ENCODE peak calls at places on chromosomes 16 and 17, in four cellular contexts. B, W, I and S are unnamed samples.

GRCh38 chr17:9195346-9195870 is 174.1 kb downstream of the NTN1 start:
- DNase-seq in I (no peak), B (no peak), W (no peak), S (no peak)

GRCh38 chr16:741986-742629 is 1.3 kb upstream of the CIAO3 start:
- DNase-seq in B (no peak), W (no peak), I (no peak), S (no peak)

GRCh38 chr17:80071116-80071980 is 30.0 kb upstream of the GAA start:
- DNase-seq in B (peak), W (no peak), I (no peak), S (peak)

GRCh38 chr17:76150712-76151622 is 9.9 kb upstream of the FOXJ1 start:
- DNase-seq in W (no peak), I (no peak), B (no peak), S (no peak)

GRCh38 chr16:72013389-72013788 is 4.8 kb downstream of the DHODH start:
- DNase-seq in I (no peak), W (no peak), B (peak), S (no peak)

GRCh38 chr17:57624390-57624789 is 120.7 kb downstream of the CCDC182 start:
- DNase-seq in I (no peak), W (no peak), B (no peak), S (no peak)

GRCh38 chr17:62968445-62968923 is 2.4 kb downstream of the TANC2 start:
- DNase-seq in I (no peak), B (peak), W (peak), S (peak)

GRCh38 chr16:13919330-13919682 is 648 bp upstream of the ERCC4 start:
- DNase-seq in I (no peak), W (peak), B (peak), S (no peak)

GRCh38 chr16:71807905-71808592 is 585 bp downstream of the AP1G1 start:
- DNase-seq in W (peak), B (peak), I (no peak), S (no peak)

GRCh38 chr17:17712268-17712924 is 31.1 kb downstream of the RAI1 start:
- DNase-seq in I (peak), B (peak), W (peak), S (peak)

GRCh38 chr16:90016339-90016950 is 2.8 kb downstream of the DBNDD1 start:
- DNase-seq in W (no peak), B (no peak), I (no peak), S (no peak)

GRCh38 chr17:81636505-81637288 is at the start of the genes NPLOC4 and TSPAN10:
- DNase-seq in W (peak), I (no peak), B (peak), S (peak)

GRCh38 chr16:49930841-49931240 is 74.9 kb upstream of the ZNF423 start:
- DNase-seq in I (no peak), B (no peak), W (no peak), S (no peak)
- TF ChIP-seq CTCF in I (no peak), B (no peak), W (no peak), S (no peak)

DNA sequence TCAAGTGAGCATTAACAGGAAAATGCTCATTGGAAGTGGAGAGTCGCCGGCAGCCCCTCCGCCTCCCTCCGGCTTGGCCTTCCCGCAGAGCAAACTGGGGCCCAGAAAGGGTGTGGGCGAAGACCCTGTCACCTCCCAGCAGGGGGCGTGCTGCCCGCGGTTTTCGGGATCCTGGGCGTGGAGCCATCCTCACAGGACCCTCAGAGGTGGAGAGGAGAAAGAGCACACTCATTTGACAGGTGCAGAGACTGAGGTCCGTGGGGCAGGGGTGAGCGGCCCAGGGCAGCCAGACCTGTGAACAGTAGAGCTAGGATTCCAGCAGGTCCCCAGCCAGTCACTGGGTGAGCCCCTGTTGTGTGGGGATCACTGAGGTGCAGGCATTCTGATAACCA is 1002.9 kb downstream of the KCNJ18 start:
- DNase-seq in B (no peak), I (no peak), W (no peak), S (no peak)
- TF ChIP-seq CTCF in B (no peak), I (no peak), W (no peak), S (no peak)

DNA sequence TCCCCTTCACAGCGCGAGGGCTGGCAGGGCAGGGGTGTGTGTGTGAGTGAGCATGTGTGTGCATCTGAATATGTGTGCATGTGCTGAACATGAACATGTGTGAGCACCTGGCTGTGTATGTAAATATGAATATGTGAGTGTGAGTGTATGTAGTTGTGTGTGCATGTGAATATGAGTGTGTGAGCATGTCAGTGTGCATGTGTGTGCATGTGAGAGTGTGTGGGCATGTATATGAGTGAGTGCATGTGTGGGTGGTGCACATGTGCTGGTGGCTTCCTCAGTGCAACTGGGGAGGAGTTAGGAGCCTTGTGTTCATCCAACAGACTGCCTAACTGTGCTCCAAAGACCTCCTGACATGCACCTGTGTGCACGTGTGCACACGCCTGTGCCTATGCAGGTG is 1.3 kb downstream of the TMEM235 start:
- DNase-seq in W (no peak), B (no peak), I (no peak), S (no peak)
- TF ChIP-seq CTCF in W (no peak), B (no peak), I (no peak), S (no peak)

DNA sequence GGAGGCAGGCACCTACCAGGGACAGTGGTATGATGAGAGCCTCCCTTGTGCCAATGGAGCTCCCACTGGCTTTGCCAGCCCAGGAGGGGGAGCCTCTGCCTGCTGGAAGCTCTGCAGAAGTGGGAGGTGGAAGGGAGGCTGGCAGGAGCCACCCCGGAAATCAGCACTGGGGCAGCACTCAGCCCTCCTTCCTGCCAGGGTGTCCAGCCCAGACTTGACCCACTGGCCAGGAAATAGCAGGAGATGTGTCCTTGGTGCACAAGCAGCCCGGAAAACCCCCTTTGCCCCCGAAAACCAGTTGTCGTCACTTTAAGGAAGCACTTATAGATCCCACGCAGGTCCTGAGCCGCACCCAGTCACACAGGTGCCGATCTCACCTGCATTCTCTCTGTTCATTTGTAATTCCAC is 49.3 kb upstream of the CACNG4 start:
- DNase-seq in B (peak), I (no peak), W (no peak), S (no peak)
- TF ChIP-seq CTCF in B (peak), I (peak), W (no peak), S (peak)

DNA sequence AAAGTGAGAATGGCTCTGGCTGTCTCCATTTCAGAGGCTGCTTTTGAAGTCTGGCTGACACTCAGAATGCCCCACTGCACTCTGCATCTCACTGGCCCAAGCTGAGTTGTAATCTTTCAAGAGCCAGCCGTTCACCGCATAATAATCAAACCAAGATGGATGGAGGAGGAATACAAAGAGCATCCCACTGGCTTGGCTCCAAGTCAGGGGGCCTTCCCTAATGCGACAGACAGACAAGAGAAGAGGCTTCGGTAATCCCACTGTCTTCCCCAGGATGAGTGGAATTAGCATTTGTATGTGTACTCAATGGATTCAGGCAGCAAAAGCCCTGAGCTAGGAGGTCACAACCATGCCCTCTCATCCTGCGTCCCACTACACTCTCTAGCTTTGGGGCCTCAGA is 68.0 kb downstream of the CBLN1 start:
- DNase-seq in B (no peak), W (no peak), I (no peak), S (no peak)
- TF ChIP-seq CTCF in B (no peak), W (no peak), I (no peak), S (no peak)

DNA sequence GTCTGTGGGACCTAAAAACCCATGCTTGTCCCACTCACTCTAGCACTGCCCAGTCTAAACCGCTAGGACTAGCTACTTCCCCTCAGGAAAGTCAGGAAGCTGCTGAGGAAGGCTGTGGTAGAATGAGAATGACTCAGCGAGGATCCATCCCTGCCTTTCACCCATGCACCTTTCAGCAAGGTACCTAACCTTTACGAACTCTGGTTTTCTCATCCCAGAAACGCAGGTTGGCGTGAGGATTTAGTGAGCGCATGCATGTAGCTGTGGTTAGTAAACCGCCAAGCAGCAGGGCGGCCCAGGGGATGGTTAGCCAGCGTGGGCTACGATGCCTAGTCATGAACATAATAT is 26.3 kb upstream of the RFFL start:
- DNase-seq in W (no peak), B (peak), I (no peak), S (no peak)
- TF ChIP-seq CTCF in W (no peak), B (no peak), I (no peak), S (no peak)

DNA sequence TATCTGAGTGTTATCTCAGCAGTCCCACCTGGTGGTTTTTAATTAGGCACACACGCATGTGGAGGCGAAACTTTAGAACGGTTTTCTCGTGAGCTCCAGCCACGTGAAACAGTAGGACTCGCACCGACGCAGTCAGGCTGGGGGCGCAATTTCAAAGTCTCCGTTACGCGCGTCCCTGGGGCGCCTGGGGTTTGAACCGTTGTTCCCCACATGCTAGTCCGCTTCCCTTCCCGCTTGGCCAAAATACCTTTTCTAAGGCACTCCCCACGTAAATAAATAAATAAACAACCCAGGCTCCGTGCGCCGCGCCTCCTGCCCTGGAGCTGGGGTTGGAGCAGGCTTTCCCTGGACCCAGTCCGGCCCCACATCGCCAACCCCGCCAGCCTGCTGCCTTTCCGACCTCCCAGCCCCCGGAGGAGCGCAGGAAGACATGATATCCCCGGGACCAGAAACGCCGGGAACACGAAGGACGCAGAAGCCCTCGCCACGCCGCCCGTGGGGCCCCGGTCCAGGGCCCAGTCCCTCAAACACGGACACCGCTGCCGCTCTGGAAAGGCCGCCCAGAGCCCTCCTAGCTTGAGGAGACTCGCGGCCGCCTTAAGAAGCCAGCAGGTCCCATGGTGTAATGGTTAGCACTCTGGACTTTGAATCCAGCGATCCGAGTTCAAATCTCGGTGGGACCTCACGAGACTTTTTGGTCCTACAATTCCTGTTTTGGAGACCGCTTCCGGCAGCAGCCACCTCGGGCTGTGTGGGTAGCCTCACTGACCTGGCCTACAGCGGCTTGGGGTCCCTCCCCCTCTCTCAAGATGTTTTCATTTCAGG is 18.2 kb downstream of the GNGT2 start:
- DNase-seq in B (peak), I (peak), W (peak), S (peak)
- TF ChIP-seq CTCF in B (peak), I (peak), W (peak), S (peak)